ENCODE peak calls at places on chromosomes 16 and 17, in eight cellular contexts. One of them, this sample, is unnamed.

GRCh38 chr17:12302711-12303110 is 282.0 kb downstream of the MAP2K4 start:
- DNase-seq in nephron progenitor cell: no peak
- DNase-seq in esophagus muscularis mucosa: no peak
- DNase-seq in AG08396: no peak
- DNase-seq in thoracic aorta: no peak
- DNase-seq in HL-60: no peak
- DNase-seq in BE2C: no peak
- DNase-seq in skeletal muscle cell: no peak
- DNase-seq in this sample: no peak

GRCh38 chr16:535446-536405 is 8.2 kb downstream of the CAPN15 start:
- DNase-seq in BE2C: no peak
- DNase-seq in AG08396: peak
- DNase-seq in HL-60: no peak
- DNase-seq in nephron progenitor cell: no peak
- DNase-seq in thoracic aorta: no peak
- DNase-seq in esophagus muscularis mucosa: no peak
- DNase-seq in skeletal muscle cell: no peak
- DNase-seq in this sample: no peak

GRCh38 chr17:76696763-76697701 is 13.7 kb downstream of the MXRA7 start:
- DNase-seq in skeletal muscle cell: peak
- DNase-seq in thoracic aorta: no peak
- DNase-seq in AG08396: no peak
- DNase-seq in HL-60: no peak
- DNase-seq in BE2C: no peak
- DNase-seq in esophagus muscularis mucosa: no peak
- DNase-seq in nephron progenitor cell: no peak
- DNase-seq in this sample: no peak

GRCh38 chr16:79163666-79164377 is 436.7 kb downstream of the MAF start:
- DNase-seq in AG08396: no peak
- DNase-seq in HL-60: peak
- DNase-seq in esophagus muscularis mucosa: no peak
- DNase-seq in nephron progenitor cell: no peak
- DNase-seq in thoracic aorta: no peak
- DNase-seq in skeletal muscle cell: no peak
- DNase-seq in BE2C: no peak
- DNase-seq in this sample: no peak

GRCh38 chr17:66552381-66552780 is 250.0 kb downstream of the PRKCA start:
- DNase-seq in BE2C: no peak
- DNase-seq in AG08396: no peak
- DNase-seq in esophagus muscularis mucosa: no peak
- DNase-seq in nephron progenitor cell: no peak
- DNase-seq in skeletal muscle cell: no peak
- DNase-seq in HL-60: no peak
- DNase-seq in thoracic aorta: no peak
- DNase-seq in this sample: no peak

GRCh38 chr16:28986492-28986891 is 1.6 kb downstream of the LAT start:
- DNase-seq in thoracic aorta: no peak
- DNase-seq in HL-60: no peak
- DNase-seq in BE2C: no peak
- DNase-seq in skeletal muscle cell: no peak
- DNase-seq in esophagus muscularis mucosa: no peak
- DNase-seq in nephron progenitor cell: no peak
- DNase-seq in AG08396: no peak
- DNase-seq in this sample: no peak

GRCh38 chr16:9661336-9661735 is 520.9 kb downstream of the GRIN2A start:
- DNase-seq in AG08396: no peak
- DNase-seq in nephron progenitor cell: peak
- DNase-seq in thoracic aorta: no peak
- DNase-seq in HL-60: no peak
- DNase-seq in skeletal muscle cell: no peak
- DNase-seq in BE2C: no peak
- DNase-seq in esophagus muscularis mucosa: no peak
- DNase-seq in this sample: no peak

GRCh38 chr17:77098884-77099545 is 41.8 kb upstream of the SEC14L1 start:
- DNase-seq in HL-60: peak
- DNase-seq in AG08396: peak
- DNase-seq in BE2C: no peak
- DNase-seq in esophagus muscularis mucosa: no peak
- DNase-seq in skeletal muscle cell: no peak
- DNase-seq in nephron progenitor cell: no peak
- DNase-seq in thoracic aorta: no peak
- DNase-seq in this sample: peak

GRCh38 chr16:81611721-81612120 is 167.1 kb downstream of the CMIP start:
- DNase-seq in skeletal muscle cell: no peak
- DNase-seq in HL-60: no peak
- DNase-seq in esophagus muscularis mucosa: no peak
- DNase-seq in BE2C: no peak
- DNase-seq in AG08396: no peak
- DNase-seq in nephron progenitor cell: no peak
- DNase-seq in thoracic aorta: no peak
- DNase-seq in this sample: no peak

GRCh38 chr17:40992666-40993065 is 1.3 kb downstream of the KRTAP3-3 start:
- DNase-seq in AG08396: no peak
- DNase-seq in thoracic aorta: no peak
- DNase-seq in BE2C: no peak
- DNase-seq in esophagus muscularis mucosa: no peak
- DNase-seq in skeletal muscle cell: no peak
- DNase-seq in nephron progenitor cell: no peak
- DNase-seq in HL-60: no peak
- DNase-seq in this sample: no peak

GRCh38 chr17:50935201-50936124 is 69.3 kb upstream of the TOB1 start:
- DNase-seq in esophagus muscularis mucosa: no peak
- DNase-seq in thoracic aorta: peak
- DNase-seq in BE2C: no peak
- DNase-seq in skeletal muscle cell: no peak
- DNase-seq in HL-60: no peak
- DNase-seq in nephron progenitor cell: no peak
- DNase-seq in AG08396: no peak
- DNase-seq in this sample: peak

GRCh38 chr16:88057656-88058055 is 106.4 kb downstream of the BANP start:
- DNase-seq in thoracic aorta: no peak
- DNase-seq in HL-60: no peak
- DNase-seq in esophagus muscularis mucosa: no peak
- DNase-seq in skeletal muscle cell: no peak
- DNase-seq in nephron progenitor cell: no peak
- DNase-seq in AG08396: no peak
- DNase-seq in BE2C: no peak
- DNase-seq in this sample: no peak

GRCh38 chr16:67943619-67944503 is at the start of gene LCAT:
- DNase-seq in nephron progenitor cell: no peak
- DNase-seq in AG08396: no peak
- DNase-seq in thoracic aorta: no peak
- DNase-seq in BE2C: no peak
- DNase-seq in esophagus muscularis mucosa: no peak
- DNase-seq in HL-60: no peak
- DNase-seq in skeletal muscle cell: no peak
- DNase-seq in this sample: peak

GRCh38 chr17:45888392-45888791 is 6.0 kb upstream of the MAPT start:
- DNase-seq in skeletal muscle cell: no peak
- DNase-seq in BE2C: no peak
- DNase-seq in thoracic aorta: no peak
- DNase-seq in AG08396: no peak
- DNase-seq in esophagus muscularis mucosa: no peak
- DNase-seq in nephron progenitor cell: no peak
- DNase-seq in HL-60: no peak
- DNase-seq in this sample: no peak

GRCh38 chr16:54275956-54276355 is 10.6 kb downstream of the IRX3 start:
- DNase-seq in skeletal muscle cell: no peak
- DNase-seq in thoracic aorta: no peak
- DNase-seq in HL-60: no peak
- DNase-seq in BE2C: no peak
- DNase-seq in AG08396: no peak
- DNase-seq in nephron progenitor cell: no peak
- DNase-seq in esophagus muscularis mucosa: no peak
- DNase-seq in this sample: peak

GRCh38 chr16:15617901-15618300 is 25.1 kb downstream of the MARF1 start:
- DNase-seq in skeletal muscle cell: no peak
- DNase-seq in esophagus muscularis mucosa: no peak
- DNase-seq in HL-60: no peak
- DNase-seq in thoracic aorta: no peak
- DNase-seq in nephron progenitor cell: no peak
- DNase-seq in AG08396: no peak
- DNase-seq in BE2C: no peak
- DNase-seq in this sample: no peak

GRCh38 chr16:57798267-57798810 is 4.0 kb downstream of the KIFC3 start:
- DNase-seq in esophagus muscularis mucosa: no peak
- DNase-seq in nephron progenitor cell: no peak
- DNase-seq in skeletal muscle cell: no peak
- DNase-seq in HL-60: no peak
- DNase-seq in AG08396: no peak
- DNase-seq in thoracic aorta: no peak
- DNase-seq in BE2C: no peak
- DNase-seq in this sample: no peak

GRCh38 chr17:3794890-3795757 is 5.9 kb downstream of the ITGAE start:
- DNase-seq in nephron progenitor cell: no peak
- DNase-seq in thoracic aorta: no peak
- DNase-seq in esophagus muscularis mucosa: no peak
- DNase-seq in HL-60: no peak
- DNase-seq in BE2C: no peak
- DNase-seq in skeletal muscle cell: peak
- DNase-seq in AG08396: peak
- DNase-seq in this sample: no peak

GRCh38 chr16:31868701-31869167 is 4.9 kb upstream of the ZNF267 start:
- DNase-seq in HL-60: peak
- DNase-seq in esophagus muscularis mucosa: peak
- DNase-seq in nephron progenitor cell: peak
- DNase-seq in thoracic aorta: peak
- DNase-seq in AG08396: peak
- DNase-seq in BE2C: peak
- DNase-seq in skeletal muscle cell: no peak
- DNase-seq in this sample: peak

GRCh38 chr17:62675260-62675659 is 47.8 kb downstream of the MRC2 start:
- DNase-seq in HL-60: no peak
- DNase-seq in thoracic aorta: no peak
- DNase-seq in AG08396: no peak
- DNase-seq in nephron progenitor cell: no peak
- DNase-seq in esophagus muscularis mucosa: no peak
- DNase-seq in skeletal muscle cell: no peak
- DNase-seq in BE2C: no peak
- DNase-seq in this sample: no peak

GRCh38 chr16:10981697-10982216 is 37.4 kb downstream of the CLEC16A start:
- DNase-seq in skeletal muscle cell: no peak
- DNase-seq in AG08396: no peak
- DNase-seq in nephron progenitor cell: no peak
- DNase-seq in esophagus muscularis mucosa: no peak
- DNase-seq in BE2C: peak
- DNase-seq in thoracic aorta: no peak
- DNase-seq in HL-60: peak
- DNase-seq in this sample: no peak

GRCh38 chr16:22962905-22963304 is 148.9 kb downstream of the HS3ST2 start:
- DNase-seq in skeletal muscle cell: no peak
- DNase-seq in AG08396: no peak
- DNase-seq in esophagus muscularis mucosa: no peak
- DNase-seq in nephron progenitor cell: no peak
- DNase-seq in BE2C: no peak
- DNase-seq in thoracic aorta: no peak
- DNase-seq in HL-60: no peak
- DNase-seq in this sample: no peak

GRCh38 chr17:3598078-3598477 is 11.1 kb downstream of the TRPV1 start:
- DNase-seq in esophagus muscularis mucosa: no peak
- DNase-seq in AG08396: no peak
- DNase-seq in thoracic aorta: no peak
- DNase-seq in nephron progenitor cell: peak
- DNase-seq in HL-60: no peak
- DNase-seq in skeletal muscle cell: no peak
- DNase-seq in BE2C: no peak
- DNase-seq in this sample: no peak

GRCh38 chr17:56351675-56352074 is 198.4 kb downstream of the ANKFN1 start:
- DNase-seq in thoracic aorta: no peak
- DNase-seq in HL-60: no peak
- DNase-seq in esophagus muscularis mucosa: no peak
- DNase-seq in BE2C: no peak
- DNase-seq in AG08396: no peak
- DNase-seq in nephron progenitor cell: no peak
- DNase-seq in skeletal muscle cell: no peak
- DNase-seq in this sample: no peak

GRCh38 chr16:69796285-69797118 is 34.4 kb downstream of the WWP2 start:
- DNase-seq in AG08396: peak
- DNase-seq in BE2C: peak
- DNase-seq in thoracic aorta: no peak
- DNase-seq in HL-60: peak
- DNase-seq in skeletal muscle cell: peak
- DNase-seq in esophagus muscularis mucosa: no peak
- DNase-seq in nephron progenitor cell: peak
- DNase-seq in this sample: no peak

GRCh38 chr16:66058181-66058580 is 308.3 kb upstream of the CDH5 start:
- DNase-seq in BE2C: no peak
- DNase-seq in skeletal muscle cell: no peak
- DNase-seq in nephron progenitor cell: no peak
- DNase-seq in thoracic aorta: no peak
- DNase-seq in HL-60: no peak
- DNase-seq in esophagus muscularis mucosa: no peak
- DNase-seq in AG08396: peak
- DNase-seq in this sample: no peak

GRCh38 chr17:14301761-14302401 is 1.0 kb downstream of the HS3ST3B1 start:
- DNase-seq in thoracic aorta: no peak
- DNase-seq in AG08396: peak
- DNase-seq in esophagus muscularis mucosa: no peak
- DNase-seq in nephron progenitor cell: no peak
- DNase-seq in BE2C: no peak
- DNase-seq in HL-60: peak
- DNase-seq in skeletal muscle cell: no peak
- DNase-seq in this sample: no peak

GRCh38 chr16:4293822-4294457 is 21.1 kb upstream of the TFAP4 start:
- DNase-seq in AG08396: peak
- DNase-seq in esophagus muscularis mucosa: no peak
- DNase-seq in BE2C: peak
- DNase-seq in HL-60: no peak
- DNase-seq in nephron progenitor cell: peak
- DNase-seq in thoracic aorta: no peak
- DNase-seq in skeletal muscle cell: peak
- DNase-seq in this sample: peak